ENCODE peak calls at places on chromosome X, in four cellular contexts. One of them, this sample, is unnamed.

GRCh38 chrX:19514791-19515614 is at the start of gene MAP3K15:
- DNase-seq in NCI-H1694: no peak
- DNase-seq in non-pigmented ciliary epithelial cell: no peak
- DNase-seq in NCI-H1105 treated with DMSO at 0.1 percent for 48 hours: peak
- DNase-seq in this sample: no peak

GRCh38 chrX:30489323-30489722 is 88.2 kb downstream of the TASL start:
- DNase-seq in non-pigmented ciliary epithelial cell: no peak
- DNase-seq in NCI-H1105 treated with DMSO at 0.1 percent for 48 hours: no peak
- DNase-seq in NCI-H1694: no peak
- DNase-seq in this sample: no peak

GRCh38 chrX:149060921-149061320 is 444.2 kb downstream of the IDS start:
- DNase-seq in NCI-H1694: no peak
- DNase-seq in non-pigmented ciliary epithelial cell: no peak
- DNase-seq in NCI-H1105 treated with DMSO at 0.1 percent for 48 hours: no peak
- DNase-seq in this sample: no peak

GRCh38 chrX:153650959-153651358 is 4.0 kb downstream of the DUSP9 start:
- DNase-seq in NCI-H1105 treated with DMSO at 0.1 percent for 48 hours: no peak
- DNase-seq in non-pigmented ciliary epithelial cell: no peak
- DNase-seq in NCI-H1694: no peak
- DNase-seq in this sample: no peak

GRCh38 chrX:43845776-43846175 is 36.5 kb downstream of the MAOB start:
- DNase-seq in NCI-H1694: no peak
- DNase-seq in NCI-H1105 treated with DMSO at 0.1 percent for 48 hours: no peak
- DNase-seq in non-pigmented ciliary epithelial cell: no peak
- DNase-seq in this sample: no peak

GRCh38 chrX:12693754-12694153 is 97.5 kb upstream of the PRPS2 start:
- DNase-seq in NCI-H1694: no peak
- DNase-seq in non-pigmented ciliary epithelial cell: no peak
- DNase-seq in NCI-H1105 treated with DMSO at 0.1 percent for 48 hours: no peak
- DNase-seq in this sample: no peak

GRCh38 chrX:16892504-16893362 is 22.6 kb upstream of the RBBP7 start:
- DNase-seq in NCI-H1694: peak
- DNase-seq in non-pigmented ciliary epithelial cell: peak
- DNase-seq in NCI-H1105 treated with DMSO at 0.1 percent for 48 hours: peak
- DNase-seq in this sample: no peak

GRCh38 chrX:109632906-109633504 is 8.0 kb upstream of the KCNE5 start:
- DNase-seq in NCI-H1105 treated with DMSO at 0.1 percent for 48 hours: peak
- DNase-seq in non-pigmented ciliary epithelial cell: no peak
- DNase-seq in NCI-H1694: no peak
- DNase-seq in this sample: no peak

GRCh38 chrX:69298466-69299140 is 133.3 kb upstream of the PJA1 start:
- DNase-seq in non-pigmented ciliary epithelial cell: no peak
- DNase-seq in NCI-H1105 treated with DMSO at 0.1 percent for 48 hours: no peak
- DNase-seq in NCI-H1694: no peak
- DNase-seq in this sample: no peak

GRCh38 chrX:19375546-19375945 is 31.8 kb downstream of the PDHA1 start:
- DNase-seq in non-pigmented ciliary epithelial cell: no peak
- DNase-seq in NCI-H1694: no peak
- DNase-seq in NCI-H1105 treated with DMSO at 0.1 percent for 48 hours: no peak
- DNase-seq in this sample: no peak

GRCh38 chrX:151725338-151725614 is 9.3 kb upstream of the CNGA2 start:
- DNase-seq in NCI-H1694: no peak
- DNase-seq in NCI-H1105 treated with DMSO at 0.1 percent for 48 hours: no peak
- DNase-seq in non-pigmented ciliary epithelial cell: no peak
- DNase-seq in this sample: no peak

GRCh38 chrX:25156323-25156722 is 140.6 kb upstream of the ARX start:
- DNase-seq in NCI-H1694: no peak
- DNase-seq in NCI-H1105 treated with DMSO at 0.1 percent for 48 hours: no peak
- DNase-seq in non-pigmented ciliary epithelial cell: no peak
- DNase-seq in this sample: no peak